ENCODE peak calls at places on chromosomes 6 and 20, in ten cellular contexts. I, D, B, Y, M, J, F, W, G and U are unnamed samples.

GRCh38 chr20:47066484-47067270 is 172.0 kb downstream of the EYA2 start:
- DNase-seq in I (no peak), D (peak; percentile 19), B (no peak), Y (no peak), M (no peak), J (no peak), F (no peak), W (no peak), G (no peak), U (no peak)

GRCh38 chr20:7924692-7925091 is 15.6 kb downstream of the HAO1 start:
- DNase-seq in I (peak; percentile 71), D (no peak), B (peak; percentile 90), Y (peak; percentile 75), M (no peak), J (no peak), F (no peak), W (no peak), G (no peak), U (no peak)

GRCh38 chr20:49559411-49560081 is 8.4 kb downstream of the PTGIS start:
- DNase-seq in I (peak; percentile 84), D (no peak), B (no peak), Y (no peak), M (no peak), J (no peak), F (peak; percentile 67), W (no peak), G (no peak), U (no peak)

GRCh38 chr6:133945158-133945557 is 7.9 kb upstream of the TBPL1 start:
- DNase-seq in I (no peak), D (no peak), B (peak; percentile 45), Y (no peak), M (no peak), J (no peak), F (no peak), W (peak; percentile 62), G (no peak), U (no peak)

GRCh38 chr20:50029697-50030428 is 47.1 kb downstream of the SNAI1 start:
- DNase-seq in I (peak; percentile 72), D (peak; percentile 47), B (peak; percentile 22), Y (peak; percentile 96), M (no peak), J (no peak), F (peak; percentile 90), W (no peak), G (no peak), U (no peak)

GRCh38 chr20:63147532-63147931 is 68.4 kb downstream of the YTHDF1 start:
- DNase-seq in I (no peak), D (no peak), B (no peak), Y (no peak), M (no peak), J (no peak), F (no peak), W (peak; percentile 9), G (no peak), U (no peak)

GRCh38 chr6:53440331-53440730 is 91.6 kb upstream of the ELOVL5 start:
- DNase-seq in I (no peak), D (no peak), B (no peak), Y (no peak), M (no peak), J (no peak), F (no peak), W (no peak), G (no peak), U (no peak)

GRCh38 chr6:145247677-145248419 is 487.5 kb downstream of the EPM2A start:
- DNase-seq in I (peak; percentile 30), D (peak; percentile 1), B (peak; percentile 96), Y (no peak), M (no peak), J (no peak), F (no peak), W (no peak), G (no peak), U (no peak)

GRCh38 chr6:6728169-6728941 is 139.8 kb downstream of the LY86 start:
- DNase-seq in I (no peak), D (no peak), B (no peak), Y (no peak), M (no peak), J (no peak), F (no peak), W (no peak), G (no peak), U (no peak)

GRCh38 chr6:4133941-4134838 is 1.2 kb downstream of the ECI2 start:
- DNase-seq in I (no peak), D (no peak), B (peak; percentile 11), Y (no peak), M (peak; percentile 18), J (no peak), F (no peak), W (no peak), G (no peak), U (no peak)

GRCh38 chr6:167115054-167115453 is 7.8 kb upstream of the CCR6 start:
- DNase-seq in I (no peak), D (no peak), B (no peak), Y (no peak), M (no peak), J (no peak), F (no peak), W (no peak), G (no peak), U (no peak)

GRCh38 chr6:89058627-89059026 is 21.9 kb upstream of the PNRC1 start:
- DNase-seq in I (no peak), D (no peak), B (no peak), Y (no peak), M (no peak), J (no peak), F (no peak), W (no peak), G (no peak), U (no peak)

GRCh38 chr20:2379511-2380229 is 1.0 kb upstream of the TGM6 start:
- DNase-seq in I (no peak), D (peak; percentile 83), B (no peak), Y (no peak), M (no peak), J (no peak), F (no peak), W (no peak), G (no peak), U (no peak)

GRCh38 chr6:25054469-25054868 is 118.7 kb upstream of the RIPOR2 start:
- DNase-seq in I (peak; percentile 70), D (no peak), B (peak; percentile 61), Y (peak; percentile 23), M (peak; percentile 7), J (no peak), F (no peak), W (no peak), G (no peak), U (no peak)

GRCh38 chr6:15901141-15902115 is 227.5 kb upstream of the MYLIP start:
- DNase-seq in I (no peak), D (no peak), B (peak; percentile 44), Y (peak; percentile 13), M (peak; percentile 76), J (no peak), F (no peak), W (no peak), G (no peak), U (peak; percentile 68)